ENCODE peak calls at places on chromosomes 16 and 17, in six cellular contexts. I is GM23248, X is gastrocnemius medialis, P is mesendoderm, H is lung, B is right lobe of liver. D is an unnamed sample.

GRCh38 chr17:82244413-82245140 is 15.7 kb downstream of the SLC16A3 start:
- DNase-seq in I (peak), X (no peak), P (no peak), H (no peak), B (no peak), D (no peak)

GRCh38 chr16:60204221-60204620 is 1470.1 kb upstream of the GOT2 start:
- DNase-seq in I (peak), X (no peak), P (no peak), H (no peak), B (no peak), D (no peak)

GRCh38 chr16:29809031-29809747 is 2.8 kb upstream of the PRRT2 start:
- DNase-seq in I (no peak), X (no peak), P (no peak), H (no peak), B (no peak), D (no peak)

GRCh38 chr16:4494746-4495490 is 18.7 kb downstream of the HMOX2 start:
- DNase-seq in I (peak), X (no peak), P (peak), H (no peak), B (no peak), D (no peak)

GRCh38 chr17:652310-652709 is 62.3 kb downstream of the VPS53 start:
- DNase-seq in I (peak), X (peak), P (no peak), H (no peak), B (no peak), D (no peak)

GRCh38 chr16:85144026-85144915 is 32.0 kb upstream of the CIBAR2 start:
- DNase-seq in I (no peak), X (no peak), P (peak), H (no peak), B (no peak), D (no peak)

GRCh38 chr17:53722407-53722806 is 100.3 kb upstream of the KIF2B start:
- DNase-seq in I (peak), X (no peak), P (peak), H (no peak), B (no peak), D (no peak)

GRCh38 chr17:9998060-9998459 is 93.0 kb upstream of the RCVRN start:
- DNase-seq in I (no peak), X (no peak), P (no peak), H (no peak), B (no peak), D (no peak)

GRCh38 chr16:72162105-72162680 is 9.8 kb downstream of the PMFBP1 start:
- DNase-seq in I (no peak), X (no peak), P (no peak), H (no peak), B (no peak), D (no peak)

GRCh38 chr17:51819341-51819740 is 339.2 kb downstream of the CA10 start:
- DNase-seq in I (no peak), X (no peak), P (peak), H (no peak), B (no peak), D (no peak)

GRCh38 chr17:76153640-76154039 is 12.6 kb upstream of the FOXJ1 start:
- DNase-seq in I (peak), X (no peak), P (peak), H (no peak), B (no peak), D (no peak)

GRCh38 chr16:143047-143446 is 4.6 kb upstream of the NPRL3 start:
- DNase-seq in I (no peak), X (no peak), P (no peak), H (no peak), B (no peak), D (no peak)

GRCh38 chr17:4583796-4584124 is 569 bp upstream of the SMTNL2 start:
- DNase-seq in I (peak), X (peak), P (peak), H (no peak), B (no peak), D (no peak)